ENCODE peak calls at places on chromosomes 4 and X, in nine cellular contexts. B, A, Q, H, Y, U, W, P and Z are unnamed samples.

GRCh38 chr4:114599231-114600065 is 841 bp downstream of the UGT8 start:
- DNase-seq in B (no peak), A (no peak), Q (no peak), H (peak), Y (no peak), U (peak), W (no peak), P (no peak), Z (no peak)

GRCh38 chr4:7799306-7799705 is 140.4 kb downstream of the AFAP1 start:
- DNase-seq in B (no peak), A (no peak), Q (no peak), H (no peak), Y (no peak), U (no peak), W (no peak), P (no peak), Z (no peak)

GRCh38 chr4:186012071-186012470 is 56.9 kb upstream of the TLR3 start:
- DNase-seq in B (no peak), A (no peak), Q (no peak), H (no peak), Y (no peak), U (no peak), W (no peak), P (no peak), Z (no peak)

GRCh38 chr4:103996059-103996458 is 276.3 kb upstream of the TACR3 start:
- DNase-seq in B (no peak), A (no peak), Q (no peak), H (no peak), Y (no peak), U (no peak), W (no peak), P (no peak), Z (no peak)

GRCh38 chr4:118033148-118034060 is 882 bp upstream of the NDST3 start:
- DNase-seq in B (no peak), A (no peak), Q (peak), H (peak), Y (peak), U (peak), W (peak), P (peak), Z (no peak)

GRCh38 chrX:49701948-49702347 is 6.2 kb upstream of the PAGE1 start:
- DNase-seq in B (no peak), A (no peak), Q (no peak), H (no peak), Y (no peak), U (no peak), W (no peak), P (no peak), Z (no peak)

GRCh38 chrX:9561199-9561598 is 96.3 kb downstream of the TBL1X start:
- DNase-seq in B (no peak), A (no peak), Q (no peak), H (no peak), Y (no peak), U (no peak), W (no peak), P (no peak), Z (no peak)

GRCh38 chrX:123357941-123358340 is 173.9 kb downstream of the GRIA3 start:
- DNase-seq in B (no peak), A (no peak), Q (no peak), H (no peak), Y (no peak), U (no peak), W (no peak), P (no peak), Z (peak)

GRCh38 chr4:929970-930625 is 2.0 kb downstream of the GAK start:
- DNase-seq in B (no peak), A (no peak), Q (no peak), H (peak), Y (peak), U (peak), W (no peak), P (peak), Z (no peak)

GRCh38 chr4:141391771-141392170 is 171.1 kb downstream of the ZNF330 start:
- DNase-seq in B (no peak), A (no peak), Q (peak), H (no peak), Y (no peak), U (no peak), W (peak), P (no peak), Z (no peak)

GRCh38 chr4:151522790-151523332 is 113.9 kb downstream of the FHIP1A start:
- DNase-seq in B (no peak), A (no peak), Q (no peak), H (no peak), Y (no peak), U (no peak), W (no peak), P (no peak), Z (no peak)

GRCh38 chr4:72567821-72568620 is 1.0 kb downstream of the ADAMTS3 start:
- DNase-seq in B (no peak), A (no peak), Q (peak), H (peak), Y (peak), U (peak), W (peak), P (peak), Z (no peak)

GRCh38 chr4:1105067-1105466 is 8.3 kb downstream of the RNF212 start:
- DNase-seq in B (no peak), A (no peak), Q (no peak), H (no peak), Y (no peak), U (no peak), W (no peak), P (no peak), Z (no peak)

GRCh38 chr4:143515905-143516304 is 2.4 kb downstream of the SMARCA5 start:
- DNase-seq in B (no peak), A (no peak), Q (no peak), H (no peak), Y (no peak), U (no peak), W (no peak), P (no peak), Z (no peak)

GRCh38 chr4:1601533-1601835 is 82.6 kb downstream of the FAM53A start:
- DNase-seq in B (no peak), A (no peak), Q (no peak), H (no peak), Y (no peak), U (no peak), W (no peak), P (no peak), Z (no peak)

GRCh38 chr4:123088521-123088920 is 166.1 kb upstream of the NUDT6 start:
- DNase-seq in B (no peak), A (no peak), Q (no peak), H (no peak), Y (no peak), U (no peak), W (no peak), P (no peak), Z (no peak)

GRCh38 chr4:186676531-186677158 is 47.0 kb downstream of the FAT1 start:
- DNase-seq in B (no peak), A (no peak), Q (peak), H (peak), Y (peak), U (no peak), W (peak), P (peak), Z (no peak)

GRCh38 chrX:96480081-96480480 is 204.6 kb upstream of the DIAPH2 start:
- DNase-seq in B (no peak), A (no peak), Q (peak), H (peak), Y (peak), U (no peak), W (peak), P (peak), Z (no peak)

GRCh38 chr4:157221895-157222763 is 1.6 kb downstream of the GRIA2 start:
- DNase-seq in B (no peak), A (no peak), Q (no peak), H (no peak), Y (peak), U (no peak), W (peak), P (no peak), Z (no peak)